ENCODE peak calls at places on chromosomes 12 and 14, in six cellular contexts. Q is stimulated activated CD8-positive, alpha-beta memory T cell treated with anti-CD3 and anti-CD28 coated beads, Interleukin-4, amount 100 ng/mL, for 1 hour; A is activated CD8-positive, alpha-beta T cell treated with anti-CD3 and anti-CD28 coated beads, Interleukin-2, amount 10 ng/mL, durations not matched to agents 7 days and 5 days; G is dorsolateral prefrontal cortex; R is hippocampal formation; V is activated CD4-positive, alpha-beta T cell treated with anti-CD3 and anti-CD28 coated beads for 4 hours. F is an unnamed sample.

GRCh38 chr12:82326905-82327503 is 31.2 kb downstream of the CCDC59 start:
- DNase-seq in Q (no peak), A (no peak), G (no peak), R (peak), V (no peak), F (peak)

GRCh38 chr14:104393199-104393897 is 186.2 kb upstream of the C14orf180 start:
- DNase-seq in Q (no peak), A (no peak), G (peak), R (no peak), V (no peak), F (no peak)

GRCh38 chr14:86450075-86450474 is 920.1 kb downstream of the FLRT2 start:
- DNase-seq in Q (no peak), A (no peak), G (no peak), R (no peak), V (no peak), F (no peak)

GRCh38 chr12:87618199-87618598 is 411.0 kb downstream of the C12orf50 start:
- DNase-seq in Q (no peak), A (no peak), G (no peak), R (no peak), V (no peak), F (no peak)

GRCh38 chr14:104091927-104092771 is 6.6 kb downstream of the ASPG start:
- DNase-seq in Q (no peak), A (no peak), G (peak), R (no peak), V (no peak), F (no peak)

GRCh38 chr14:105102361-105102760 is 37.1 kb upstream of the GPR132 start:
- DNase-seq in Q (no peak), A (no peak), G (no peak), R (no peak), V (no peak), F (no peak)

GRCh38 chr14:32509632-32510187 is 180.6 kb downstream of the AKAP6 start:
- DNase-seq in Q (no peak), A (no peak), G (peak), R (peak), V (no peak), F (no peak)

GRCh38 chr12:28578361-28578760 is 388.1 kb downstream of the CCDC91 start:
- DNase-seq in Q (no peak), A (no peak), G (no peak), R (no peak), V (no peak), F (no peak)

GRCh38 chr12:1256285-1256684 is 265.3 kb downstream of the ERC1 start:
- DNase-seq in Q (no peak), A (no peak), G (no peak), R (no peak), V (no peak), F (no peak)

GRCh38 chr12:96431067-96431466 is 30.8 kb upstream of the CDK17 start:
- DNase-seq in Q (no peak), A (no peak), G (no peak), R (no peak), V (no peak), F (no peak)

GRCh38 chr12:29103539-29103974 is 45.5 kb upstream of the FAR2 start:
- DNase-seq in Q (no peak), A (peak), G (no peak), R (no peak), V (peak), F (peak)

GRCh38 chr14:53190938-53191337 is 37.8 kb upstream of the DDHD1 start:
- DNase-seq in Q (no peak), A (no peak), G (no peak), R (no peak), V (peak), F (no peak)

GRCh38 chr14:90273532-90273931 is 17.2 kb downstream of the PSMC1 start:
- DNase-seq in Q (no peak), A (no peak), G (no peak), R (no peak), V (no peak), F (no peak)

GRCh38 chr12:113134521-113134951 is 1.0 kb downstream of the RASAL1 start:
- DNase-seq in Q (no peak), A (no peak), G (no peak), R (no peak), V (no peak), F (no peak)

GRCh38 chr14:56187736-56188135 is 69.5 kb downstream of the PELI2 start:
- DNase-seq in Q (no peak), A (no peak), G (no peak), R (no peak), V (no peak), F (no peak)

GRCh38 chr12:14417717-14418116 is 52.2 kb downstream of the ATF7IP start:
- DNase-seq in Q (no peak), A (peak), G (peak), R (peak), V (peak), F (peak)

GRCh38 chr14:75522224-75522764 is at the start of gene BATF:
- DNase-seq in Q (peak), A (peak), G (no peak), R (no peak), V (peak), F (peak)

GRCh38 chr14:98210045-98210678 is 1061.8 kb downstream of the BCL11B start:
- DNase-seq in Q (peak), A (peak), G (no peak), R (no peak), V (peak), F (peak)

GRCh38 chr14:59632381-59632780 is 55.8 kb upstream of the CCDC175 start:
- DNase-seq in Q (no peak), A (no peak), G (no peak), R (no peak), V (no peak), F (no peak)

GRCh38 chr14:73913256-73913655 is 26.6 kb downstream of the ZNF410 start:
- DNase-seq in Q (no peak), A (no peak), G (no peak), R (no peak), V (no peak), F (no peak)

GRCh38 chr14:101033446-101034165 is 130.1 kb upstream of the RTL1 start:
- DNase-seq in Q (no peak), A (no peak), G (peak), R (no peak), V (no peak), F (no peak)

GRCh38 chr12:4268549-4269181 is 4.9 kb upstream of the CCND2 start:
- DNase-seq in Q (no peak), A (peak), G (no peak), R (no peak), V (peak), F (no peak)

GRCh38 chr12:15530361-15530760 is 208.1 kb downstream of the PTPRO start:
- DNase-seq in Q (no peak), A (no peak), G (no peak), R (no peak), V (no peak), F (no peak)

GRCh38 chr14:61355892-61356325 is 34.5 kb downstream of the PRKCH start:
- DNase-seq in Q (no peak), A (no peak), G (no peak), R (no peak), V (peak), F (no peak)

GRCh38 chr14:52464175-52464574 is 88.1 kb downstream of the TXNDC16 start:
- DNase-seq in Q (no peak), A (no peak), G (no peak), R (no peak), V (no peak), F (no peak)

GRCh38 chr12:1932264-1932777 is 13.9 kb upstream of the CACNA2D4 start:
- DNase-seq in Q (no peak), A (no peak), G (no peak), R (peak), V (no peak), F (no peak)

GRCh38 chr12:25524381-25524780 is 28.7 kb downstream of the LMNTD1 start:
- DNase-seq in Q (no peak), A (no peak), G (no peak), R (no peak), V (no peak), F (no peak)

GRCh38 chr12:124433147-124433874 is 134.1 kb downstream of the NCOR2 start:
- DNase-seq in Q (no peak), A (no peak), G (no peak), R (no peak), V (no peak), F (no peak)

F was measured in CD4-positive, alpha-beta memory T cell.